ENCODE peak calls at places on chromosomes 11 and 22, in eight cellular contexts. K, E, Z, I, G, M, Q and L are unnamed samples.

GRCh38 chr11:117725048-117725734 is 71.8 kb downstream of the DSCAML1 start:
- DNase-seq in K (no peak), E (no peak), Z (no peak), I (no peak), G (no peak), M (no peak), Q (no peak), L (no peak)

GRCh38 chr22:44328762-44329161 is 16.0 kb upstream of the SHISAL1 start:
- DNase-seq in K (no peak), E (no peak), Z (no peak), I (no peak), G (no peak), M (no peak), Q (no peak), L (no peak)

GRCh38 chr22:38845368-38845740 is 1.5 kb upstream of the NPTXR start:
- DNase-seq in K (no peak), E (no peak), Z (no peak), I (no peak), G (no peak), M (no peak), Q (no peak), L (no peak)

GRCh38 chr11:117535870-117536411 is 208.3 kb downstream of the CEP164 start:
- DNase-seq in K (no peak), E (no peak), Z (no peak), I (no peak), G (no peak), M (no peak), Q (no peak), L (peak; percentile 10)

GRCh38 chr11:78082146-78082545 is 2.5 kb upstream of the NDUFC2 start:
- DNase-seq in K (no peak), E (no peak), Z (no peak), I (no peak), G (no peak), M (no peak), Q (no peak), L (no peak)

GRCh38 chr11:44994753-44995152 is 44.1 kb upstream of the TP53I11 start:
- DNase-seq in K (no peak), E (no peak), Z (no peak), I (no peak), G (peak; percentile 25), M (no peak), Q (no peak), L (no peak)

GRCh38 chr11:72741849-72742521 is 10.2 kb downstream of the ARAP1 start:
- DNase-seq in K (no peak), E (no peak), Z (no peak), I (peak; percentile 42), G (no peak), M (no peak), Q (no peak), L (no peak)

GRCh38 chr11:62880231-62880802 is 379 bp upstream of the SLC3A2 start:
- DNase-seq in K (peak; percentile 60), E (no peak), Z (peak; percentile 72), I (no peak), G (peak; percentile 48), M (peak; percentile 81), Q (no peak), L (peak; percentile 73)

GRCh38 chr11:117528061-117528780 is 200.6 kb downstream of the CEP164 start:
- DNase-seq in K (no peak), E (no peak), Z (peak; percentile 19), I (no peak), G (no peak), M (peak; percentile 4), Q (no peak), L (no peak)

GRCh38 chr11:12053606-12054361 is 45.4 kb upstream of the DKK3 start:
- DNase-seq in K (no peak), E (no peak), Z (no peak), I (no peak), G (no peak), M (no peak), Q (no peak), L (no peak)

GRCh38 chr11:63767415-63768231 is 952 bp downstream of the ZFTA start:
- DNase-seq in K (peak; percentile 62), E (peak; percentile 73), Z (peak; percentile 87), I (peak; percentile 79), G (peak; percentile 63), M (peak; percentile 73), Q (peak; percentile 29), L (peak; percentile 50)

GRCh38 chr22:31241200-31241599 is 29.1 kb downstream of the LIMK2 start:
- DNase-seq in K (no peak), E (peak; percentile 35), Z (no peak), I (no peak), G (no peak), M (peak; percentile 30), Q (no peak), L (no peak)

GRCh38 chr11:1852885-1853284 is at the start of gene LSP1:
- DNase-seq in K (no peak), E (no peak), Z (no peak), I (no peak), G (no peak), M (no peak), Q (peak; percentile 69), L (peak; percentile 66)

GRCh38 chr11:47998345-47998732 is 18.0 kb downstream of the PTPRJ start:
- DNase-seq in K (no peak), E (no peak), Z (no peak), I (no peak), G (no peak), M (no peak), Q (no peak), L (no peak)

GRCh38 chr22:31075961-31076360 is 5.2 kb upstream of the SMTN start:
- DNase-seq in K (peak; percentile 86), E (peak; percentile 72), Z (peak; percentile 88), I (peak; percentile 96), G (peak; percentile 56), M (no peak), Q (no peak), L (peak; percentile 85)

GRCh38 chr11:130514851-130515250 is 66.4 kb downstream of the ADAMTS15 start:
- DNase-seq in K (peak; percentile 30), E (no peak), Z (no peak), I (no peak), G (no peak), M (no peak), Q (no peak), L (no peak)

GRCh38 chr11:115267871-115268270 is 236.3 kb downstream of the CADM1 start:
- DNase-seq in K (no peak), E (no peak), Z (no peak), I (no peak), G (no peak), M (peak; percentile 84), Q (no peak), L (no peak)

GRCh38 chr11:62217191-62217748 is 8.8 kb downstream of the SCGB2A1 start:
- DNase-seq in K (no peak), E (no peak), Z (no peak), I (no peak), G (no peak), M (no peak), Q (no peak), L (no peak)

GRCh38 chr11:69638941-69639681 is 1.8 kb upstream of the CCND1 start:
- DNase-seq in K (peak; percentile 90), E (peak; percentile 96), Z (peak; percentile 93), I (peak; percentile 96), G (peak; percentile 86), M (peak; percentile 95), Q (no peak), L (peak; percentile 97)

GRCh38 chr11:92240946-92241345 is 16.3 kb downstream of the FAT3 start:
- DNase-seq in K (no peak), E (no peak), Z (no peak), I (no peak), G (no peak), M (no peak), Q (no peak), L (no peak)
- H3K4me1 ChIP-seq in K (no peaks in the 10 kb centered on the region), E (no peaks in the 10 kb centered on the region), Z (no peaks in the 10 kb centered on the region), I (no peaks in the 10 kb centered on the region), G (no peaks in the 10 kb centered on the region), M (no peaks in the 10 kb centered on the region), Q (no peaks in the 10 kb centered on the region), L (no peaks in the 10 kb centered on the region)

GRCh38 chr11:21944577-21944976 is 248.3 kb upstream of the ANO5 start:
- DNase-seq in K (no peak), E (no peak), Z (no peak), I (no peak), G (no peak), M (no peak), Q (no peak), L (no peak)
- H3K4me1 ChIP-seq in K (no peaks in the 10 kb centered on the region), E (no peaks in the 10 kb centered on the region), Z (no peaks in the 10 kb centered on the region), I (peaks cover 5% of the 10 kb centered on the region), G (peaks cover 2% of the 10 kb centered on the region), M (no peaks in the 10 kb centered on the region), Q (no peaks in the 10 kb centered on the region), L (no peaks in the 10 kb centered on the region)

GRCh38 chr11:67419330-67420049 is 4.0 kb downstream of the CARNS1 start:
- DNase-seq in K (no peak), E (no peak), Z (no peak), I (no peak), G (no peak), M (no peak), Q (no peak), L (no peak)

GRCh38 chr11:67416416-67417335 is 1.2 kb downstream of the CARNS1 start:
- DNase-seq in K (no peak), E (no peak), Z (no peak), I (no peak), G (peak; percentile 52), M (no peak), Q (peak; percentile 70), L (peak; percentile 82)

GRCh38 chr11:67420147-67420645 is 4.7 kb downstream of the CARNS1 start:
- DNase-seq in K (no peak), E (no peak), Z (no peak), I (no peak), G (no peak), M (no peak), Q (no peak), L (no peak)

GRCh38 chr11:67417425-67417824 is 1.9 kb downstream of the CARNS1 start:
- DNase-seq in K (no peak), E (no peak), Z (no peak), I (no peak), G (no peak), M (no peak), Q (no peak), L (no peak)

GRCh38 chr11:67418476-67419281 is 3.2 kb downstream of the CARNS1 start:
- DNase-seq in K (peak; percentile 60), E (no peak), Z (no peak), I (peak; percentile 80), G (peak; percentile 64), M (no peak), Q (no peak), L (no peak)
- H3K4me1 ChIP-seq in K (peaks cover 47% of the 10 kb centered on the region), E (no peaks in the 10 kb centered on the region), Z (peaks cover 11% of the 10 kb centered on the region), I (peaks cover 49% of the 10 kb centered on the region), G (peaks cover 59% of the 10 kb centered on the region), M (peaks cover 8% of the 10 kb centered on the region), Q (peaks cover 60% of the 10 kb centered on the region), L (peaks cover 32% of the 10 kb centered on the region)

GRCh38 chr11:27397619-27398412 is 34.8 kb upstream of the CCDC34 start:
- DNase-seq in K (no peak), E (no peak), Z (no peak), I (no peak), G (no peak), M (no peak), Q (no peak), L (no peak)

GRCh38 chr11:27398413-27398780 is 35.4 kb upstream of the CCDC34 start:
- DNase-seq in K (no peak), E (no peak), Z (no peak), I (no peak), G (no peak), M (no peak), Q (no peak), L (no peak)

GRCh38 chr11:27392715-27393114 is 29.7 kb upstream of the CCDC34 start:
- DNase-seq in K (no peak), E (no peak), Z (no peak), I (no peak), G (no peak), M (peak; percentile 94), Q (no peak), L (no peak)

GRCh38 chr11:27396259-27396839 is 33.3 kb upstream of the CCDC34 start:
- DNase-seq in K (no peak), E (no peak), Z (no peak), I (no peak), G (no peak), M (no peak), Q (no peak), L (no peak)

GRCh38 chr11:27395556-27396258 is 32.7 kb upstream of the CCDC34 start:
- DNase-seq in K (no peak), E (peak; percentile 71), Z (no peak), I (no peak), G (peak; percentile 64), M (peak; percentile 69), Q (no peak), L (no peak)
- H3K4me1 ChIP-seq in K (peaks cover 9% of the 10 kb centered on the region), E (peaks cover 25% of the 10 kb centered on the region), Z (peaks cover 48% of the 10 kb centered on the region), I (peaks cover 29% of the 10 kb centered on the region), G (peaks cover 83% of the 10 kb centered on the region), M (peaks cover 40% of the 10 kb centered on the region), Q (no peaks in the 10 kb centered on the region), L (peaks cover 64% of the 10 kb centered on the region)